ENCODE peak calls at places on chromosomes 12 and 14, in seven cellular contexts. One of them, this sample, is unnamed.
A peak's percentile ranks its signal among the peaks of the same experiment; 100 is the strongest.

GRCh38 chr14:89702151-89702936 is 252.2 kb downstream of the EFCAB11 start:
- DNase-seq in WTC11: no peak
- DNase-seq in foreskin fibroblast: peak; percentile 39
- DNase-seq in GM13977: no peak
- DNase-seq in AG10803: peak; percentile 80
- DNase-seq in colonic mucosa: peak; percentile 43
- DNase-seq in neural crest cell: no peak
- DNase-seq in this sample: peak; percentile 35

GRCh38 chr12:2256915-2257314 is 204.1 kb downstream of the CACNA1C start:
- DNase-seq in foreskin fibroblast: no peak
- DNase-seq in GM13977: no peak
- DNase-seq in neural crest cell: no peak
- DNase-seq in WTC11: no peak
- DNase-seq in colonic mucosa: no peak
- DNase-seq in AG10803: peak; percentile 39
- DNase-seq in this sample: peak; percentile 33

GRCh38 chr14:21467620-21468019 is 9.1 kb downstream of the RAB2B start:
- DNase-seq in neural crest cell: no peak
- DNase-seq in AG10803: peak; percentile 83
- DNase-seq in foreskin fibroblast: peak; percentile 85
- DNase-seq in WTC11: no peak
- DNase-seq in colonic mucosa: no peak
- DNase-seq in GM13977: no peak
- DNase-seq in this sample: peak; percentile 98

GRCh38 chr14:68968051-68968450 is 11.1 kb downstream of the ACTN1 start:
- DNase-seq in AG10803: no peak
- DNase-seq in GM13977: no peak
- DNase-seq in colonic mucosa: no peak
- DNase-seq in WTC11: no peak
- DNase-seq in foreskin fibroblast: no peak
- DNase-seq in neural crest cell: no peak
- DNase-seq in this sample: no peak

GRCh38 chr14:21825147-21825743 is 151.6 kb upstream of the OR4E1 start:
- DNase-seq in neural crest cell: peak; percentile 4
- DNase-seq in foreskin fibroblast: no peak
- DNase-seq in AG10803: no peak
- DNase-seq in WTC11: peak; percentile 63
- DNase-seq in colonic mucosa: no peak
- DNase-seq in GM13977: peak; percentile 18
- DNase-seq in this sample: peak; percentile 22

GRCh38 chr14:55731881-55732498 is 152.0 kb downstream of the KTN1 start:
- DNase-seq in colonic mucosa: peak; percentile 75
- DNase-seq in AG10803: peak; percentile 8
- DNase-seq in GM13977: peak; percentile 18
- DNase-seq in WTC11: peak; percentile 59
- DNase-seq in foreskin fibroblast: no peak
- DNase-seq in neural crest cell: peak; percentile 62
- DNase-seq in this sample: peak; percentile 64

GRCh38 chr12:52149182-52149641 is 42.6 kb downstream of the KRT80 start:
- DNase-seq in AG10803: no peak
- DNase-seq in GM13977: no peak
- DNase-seq in foreskin fibroblast: no peak
- DNase-seq in neural crest cell: no peak
- DNase-seq in WTC11: no peak
- DNase-seq in colonic mucosa: peak; percentile 31
- DNase-seq in this sample: no peak

GRCh38 chr14:31419179-31420012 is 954 bp downstream of the HEATR5A start:
- DNase-seq in GM13977: no peak
- DNase-seq in colonic mucosa: no peak
- DNase-seq in WTC11: no peak
- DNase-seq in neural crest cell: no peak
- DNase-seq in foreskin fibroblast: peak; percentile 42
- DNase-seq in AG10803: peak; percentile 49
- DNase-seq in this sample: peak; percentile 56

GRCh38 chr12:56935752-56936151 is 1.5 kb upstream of the SDR9C7 start:
- DNase-seq in GM13977: no peak
- DNase-seq in foreskin fibroblast: no peak
- DNase-seq in AG10803: no peak
- DNase-seq in neural crest cell: no peak
- DNase-seq in WTC11: no peak
- DNase-seq in colonic mucosa: no peak
- DNase-seq in this sample: no peak

GRCh38 chr14:99524804-99525698 is 43.8 kb downstream of the CCNK start:
- DNase-seq in GM13977: no peak
- DNase-seq in foreskin fibroblast: no peak
- DNase-seq in AG10803: peak; percentile 48
- DNase-seq in colonic mucosa: peak; percentile 54
- DNase-seq in neural crest cell: no peak
- DNase-seq in WTC11: no peak
- DNase-seq in this sample: peak; percentile 56

GRCh38 chr12:22518067-22518719 is 26.1 kb downstream of the C2CD5 start:
- DNase-seq in colonic mucosa: peak; percentile 32
- DNase-seq in foreskin fibroblast: no peak
- DNase-seq in neural crest cell: no peak
- DNase-seq in GM13977: no peak
- DNase-seq in AG10803: no peak
- DNase-seq in WTC11: no peak
- DNase-seq in this sample: peak; percentile 67

GRCh38 chr12:45599196-45599595 is 130.3 kb upstream of the ARID2 start:
- DNase-seq in AG10803: no peak
- DNase-seq in neural crest cell: no peak
- DNase-seq in GM13977: no peak
- DNase-seq in foreskin fibroblast: no peak
- DNase-seq in colonic mucosa: no peak
- DNase-seq in WTC11: no peak
- DNase-seq in this sample: no peak

GRCh38 chr12:40208707-40209106 is 16.1 kb upstream of the LRRK2 start:
- DNase-seq in colonic mucosa: no peak
- DNase-seq in neural crest cell: no peak
- DNase-seq in GM13977: no peak
- DNase-seq in AG10803: no peak
- DNase-seq in WTC11: no peak
- DNase-seq in foreskin fibroblast: no peak
- DNase-seq in this sample: no peak

GRCh38 chr12:18439541-18439940 is 178.2 kb downstream of the PIK3C2G start:
- DNase-seq in neural crest cell: no peak
- DNase-seq in foreskin fibroblast: peak; percentile 21
- DNase-seq in AG10803: no peak
- DNase-seq in WTC11: no peak
- DNase-seq in GM13977: no peak
- DNase-seq in colonic mucosa: no peak
- DNase-seq in this sample: peak; percentile 65

GRCh38 chr12:2586159-2587035 is 208.4 kb upstream of the FKBP4 start:
- DNase-seq in foreskin fibroblast: no peak
- DNase-seq in colonic mucosa: peak; percentile 24
- DNase-seq in WTC11: no peak
- DNase-seq in neural crest cell: no peak
- DNase-seq in AG10803: no peak
- DNase-seq in GM13977: no peak
- DNase-seq in this sample: no peak

GRCh38 chr12:89062996-89063395 is 289.3 kb downstream of the DUSP6 start:
- DNase-seq in neural crest cell: no peak
- DNase-seq in AG10803: no peak
- DNase-seq in colonic mucosa: no peak
- DNase-seq in GM13977: no peak
- DNase-seq in foreskin fibroblast: no peak
- DNase-seq in WTC11: no peak
- DNase-seq in this sample: no peak

GRCh38 chr12:88309546-88309945 is 167.4 kb downstream of the TMTC3 start:
- DNase-seq in foreskin fibroblast: peak; percentile 73
- DNase-seq in colonic mucosa: no peak
- DNase-seq in AG10803: peak; percentile 48
- DNase-seq in GM13977: no peak
- DNase-seq in neural crest cell: no peak
- DNase-seq in WTC11: no peak
- DNase-seq in this sample: peak; percentile 78

GRCh38 chr12:91931110-91931509 is 214.5 kb downstream of the BTG1 start:
- DNase-seq in AG10803: peak; percentile 41
- DNase-seq in GM13977: no peak
- DNase-seq in neural crest cell: no peak
- DNase-seq in foreskin fibroblast: no peak
- DNase-seq in colonic mucosa: peak; percentile 74
- DNase-seq in WTC11: no peak
- DNase-seq in this sample: no peak

GRCh38 chr12:119011231-119011630 is 29.9 kb downstream of the SRRM4 start:
- DNase-seq in foreskin fibroblast: no peak
- DNase-seq in colonic mucosa: no peak
- DNase-seq in WTC11: no peak
- DNase-seq in neural crest cell: no peak
- DNase-seq in GM13977: no peak
- DNase-seq in AG10803: no peak
- DNase-seq in this sample: no peak

GRCh38 chr12:6202846-6203245 is 2.6 kb downstream of the CD9 start:
- DNase-seq in colonic mucosa: no peak
- DNase-seq in GM13977: no peak
- DNase-seq in AG10803: no peak
- DNase-seq in neural crest cell: no peak
- DNase-seq in foreskin fibroblast: no peak
- DNase-seq in WTC11: no peak
- DNase-seq in this sample: no peak

GRCh38 chr14:64671591-64671990 is 32.6 kb upstream of the PLEKHG3 start:
- DNase-seq in AG10803: peak; percentile 78
- DNase-seq in foreskin fibroblast: peak; percentile 49
- DNase-seq in GM13977: peak; percentile 69
- DNase-seq in neural crest cell: no peak
- DNase-seq in colonic mucosa: no peak
- DNase-seq in WTC11: no peak
- DNase-seq in this sample: peak; percentile 83

GRCh38 chr12:112906712-112907414 is at the start of gene OAS1:
- DNase-seq in neural crest cell: no peak
- DNase-seq in foreskin fibroblast: peak; percentile 22
- DNase-seq in GM13977: peak; percentile 68
- DNase-seq in AG10803: peak; percentile 17
- DNase-seq in colonic mucosa: peak; percentile 84
- DNase-seq in WTC11: no peak
- DNase-seq in this sample: peak; percentile 48

GRCh38 chr14:67574156-67574555 is 25.9 kb downstream of the PIGH start:
- DNase-seq in neural crest cell: no peak
- DNase-seq in WTC11: no peak
- DNase-seq in GM13977: no peak
- DNase-seq in colonic mucosa: no peak
- DNase-seq in AG10803: no peak
- DNase-seq in foreskin fibroblast: no peak
- DNase-seq in this sample: no peak
- TF ChIP-seq CTCF in neural crest cell: no peak
- TF ChIP-seq CTCF in WTC11: no peak
- TF ChIP-seq CTCF in GM13977: no peak
- TF ChIP-seq CTCF in colonic mucosa: no peak
- TF ChIP-seq CTCF in AG10803: no peak
- TF ChIP-seq CTCF in foreskin fibroblast: no peak
- TF ChIP-seq CTCF in this sample: no peak

GRCh38 chr12:33429468-33429867 is 10.2 kb downstream of the SYT10 start:
- DNase-seq in AG10803: no peak
- DNase-seq in WTC11: no peak
- DNase-seq in colonic mucosa: no peak
- DNase-seq in GM13977: no peak
- DNase-seq in foreskin fibroblast: no peak
- DNase-seq in neural crest cell: no peak
- DNase-seq in this sample: no peak

GRCh38 chr12:33427071-33427470 is 12.5 kb downstream of the SYT10 start:
- DNase-seq in WTC11: peak; percentile 19
- DNase-seq in foreskin fibroblast: no peak
- DNase-seq in AG10803: no peak
- DNase-seq in colonic mucosa: no peak
- DNase-seq in neural crest cell: no peak
- DNase-seq in GM13977: no peak
- DNase-seq in this sample: no peak

DNA sequence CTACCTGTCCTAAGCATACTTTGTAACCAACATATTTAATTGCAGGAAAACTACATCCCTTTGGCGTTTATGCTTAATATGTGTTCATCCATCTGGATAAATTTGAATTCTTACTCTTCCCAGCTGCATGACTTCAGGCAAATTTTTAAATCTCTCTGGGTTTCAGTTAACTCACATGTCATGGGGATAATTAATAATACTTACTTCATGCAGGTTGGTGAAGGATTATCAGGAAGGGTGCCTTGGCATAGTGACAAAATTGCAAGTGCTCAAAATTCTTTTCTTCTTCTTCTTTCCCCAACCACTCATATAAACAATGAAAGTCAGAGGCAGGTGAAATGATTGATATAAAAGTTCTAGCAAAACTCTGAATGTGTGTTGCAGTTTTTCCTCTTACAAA is 15.9 kb downstream of the SYT10 start:
- DNase-seq in colonic mucosa: no peak
- DNase-seq in WTC11: no peak
- DNase-seq in foreskin fibroblast: no peak
- DNase-seq in AG10803: no peak
- DNase-seq in GM13977: no peak
- DNase-seq in neural crest cell: no peak
- DNase-seq in this sample: no peak
- TF ChIP-seq CTCF in colonic mucosa: no peak
- TF ChIP-seq CTCF in WTC11: no peak
- TF ChIP-seq CTCF in foreskin fibroblast: no peak
- TF ChIP-seq CTCF in AG10803: no peak
- TF ChIP-seq CTCF in GM13977: no peak
- TF ChIP-seq CTCF in neural crest cell: no peak
- TF ChIP-seq CTCF in this sample: no peak

DNA sequence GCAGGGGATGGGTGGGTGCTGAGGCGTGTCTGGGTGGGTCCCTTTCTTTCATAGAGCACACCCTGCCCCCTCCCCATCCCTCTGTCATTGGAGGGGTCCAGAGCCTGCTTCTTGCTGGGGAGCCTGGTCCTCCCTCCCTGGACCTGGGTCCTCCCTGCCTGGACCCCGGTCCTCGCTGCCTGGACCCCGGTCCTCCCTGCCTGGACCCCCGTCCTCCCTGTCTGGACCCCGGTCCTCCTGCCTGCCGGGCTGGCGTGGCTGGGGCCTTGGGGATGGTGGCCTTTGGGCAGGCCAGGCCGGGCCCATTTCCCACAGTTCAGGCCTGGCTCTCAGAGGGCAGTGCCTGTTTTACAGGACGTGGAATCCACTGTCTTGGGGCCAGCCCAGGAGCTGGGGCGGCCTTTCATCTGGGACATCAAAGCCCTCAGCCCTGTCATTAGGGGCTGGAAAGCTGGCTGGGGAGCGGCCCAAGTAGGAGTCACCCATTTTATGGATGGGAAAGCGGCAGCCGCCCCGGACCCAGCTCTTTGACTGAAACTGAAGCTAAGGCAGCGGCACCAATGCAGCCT is 44.6 kb downstream of the KIF26A start:
- DNase-seq in neural crest cell: no peak
- DNase-seq in foreskin fibroblast: no peak
- DNase-seq in AG10803: no peak
- DNase-seq in WTC11: no peak
- DNase-seq in colonic mucosa: no peak
- DNase-seq in GM13977: no peak
- DNase-seq in this sample: no peak
- TF ChIP-seq CTCF in neural crest cell: no peak
- TF ChIP-seq CTCF in foreskin fibroblast: no peak
- TF ChIP-seq CTCF in AG10803: no peak
- TF ChIP-seq CTCF in WTC11: no peak
- TF ChIP-seq CTCF in colonic mucosa: no peak
- TF ChIP-seq CTCF in GM13977: no peak
- TF ChIP-seq CTCF in this sample: no peak

GRCh38 chr12:131091976-131092691 is 138.4 kb downstream of the ADGRD1 start:
- DNase-seq in neural crest cell: no peak
- DNase-seq in AG10803: no peak
- DNase-seq in foreskin fibroblast: no peak
- DNase-seq in colonic mucosa: no peak
- DNase-seq in WTC11: peak; percentile 4
- DNase-seq in GM13977: no peak
- DNase-seq in this sample: no peak
- TF ChIP-seq CTCF in neural crest cell: no peak
- TF ChIP-seq CTCF in AG10803: no peak
- TF ChIP-seq CTCF in foreskin fibroblast: no peak
- TF ChIP-seq CTCF in colonic mucosa: no peak
- TF ChIP-seq CTCF in WTC11: no peak
- TF ChIP-seq CTCF in GM13977: no peak
- TF ChIP-seq CTCF in this sample: no peak

GRCh38 chr12:98572010-98572409 is 21.5 kb upstream of the SLC25A3 start:
- DNase-seq in GM13977: no peak
- DNase-seq in WTC11: no peak
- DNase-seq in foreskin fibroblast: no peak
- DNase-seq in AG10803: no peak
- DNase-seq in neural crest cell: no peak
- DNase-seq in colonic mucosa: no peak
- DNase-seq in this sample: peak; percentile 6
- TF ChIP-seq CTCF in GM13977: peak; percentile 2
- TF ChIP-seq CTCF in WTC11: no peak
- TF ChIP-seq CTCF in foreskin fibroblast: no peak
- TF ChIP-seq CTCF in AG10803: peak; percentile 23
- TF ChIP-seq CTCF in neural crest cell: peak; percentile 50
- TF ChIP-seq CTCF in colonic mucosa: no peak
- TF ChIP-seq CTCF in this sample: peak; percentile 43

This sample was measured in fibroblast of pulmonary artery.